ENCODE peak calls at places on chromosomes 6 and 20, in six cellular contexts. V is upper lobe of left lung, C is spleen, H is GM23338, E is HepG2, D is H1. P is an unnamed sample.

GRCh38 chr6:35737413-35738211 is 780 bp downstream of the ARMC12 start:
- DNase-seq in V (no peak), C (peak), H (peak), E (peak), D (no peak), P (peak)

GRCh38 chr6:109456710-109457595 is 1.4 kb upstream of the MICAL1 start:
- DNase-seq in V (peak), C (no peak), H (peak), E (no peak), D (no peak), P (no peak)

GRCh38 chr6:119156742-119157494 is 78.5 kb upstream of the FAM184A start:
- DNase-seq in V (no peak), C (no peak), H (no peak), E (no peak), D (no peak), P (no peak)

GRCh38 chr6:137867685-137868509 is 838 bp downstream of the TNFAIP3 start:
- DNase-seq in V (peak), C (peak), H (peak), E (no peak), D (no peak), P (no peak)

GRCh38 chr6:16271415-16271814 is 33.0 kb downstream of the GMPR start:
- DNase-seq in V (no peak), C (no peak), H (no peak), E (no peak), D (no peak), P (no peak)

GRCh38 chr6:82032444-82032843 is 215.1 kb downstream of the IBTK start:
- DNase-seq in V (no peak), C (no peak), H (no peak), E (no peak), D (no peak), P (no peak)

GRCh38 chr6:34246563-34247391 is 2.0 kb downstream of the SMIM29 start:
- DNase-seq in V (no peak), C (peak), H (peak), E (peak), D (no peak), P (peak)

GRCh38 chr6:41156771-41157170 is 2.6 kb upstream of the TREML1 start:
- DNase-seq in V (no peak), C (no peak), H (no peak), E (no peak), D (no peak), P (no peak)

GRCh38 chr20:6769953-6770831 is 2.7 kb downstream of the BMP2 start:
- DNase-seq in V (peak), C (peak), H (peak), E (no peak), D (no peak), P (no peak)

GRCh38 chr6:5764401-5764955 is 242.2 kb downstream of the NRN1 start:
- DNase-seq in V (no peak), C (no peak), H (no peak), E (no peak), D (no peak), P (peak)

GRCh38 chr6:32774428-32774827 is 11.1 kb upstream of the HLA-DQB2 start:
- DNase-seq in V (no peak), C (no peak), H (no peak), E (no peak), D (no peak), P (no peak)

GRCh38 chr6:47094351-47094925 is 52.3 kb upstream of the ADGRF1 start:
- DNase-seq in V (no peak), C (no peak), H (peak), E (peak), D (no peak), P (no peak)

GRCh38 chr6:19789100-19789805 is 47.9 kb upstream of the ID4 start:
- DNase-seq in V (no peak), C (no peak), H (peak), E (no peak), D (no peak), P (no peak)

GRCh38 chr6:25993038-25993684 is 30.6 kb downstream of the TRIM38 start:
- DNase-seq in V (no peak), C (no peak), H (no peak), E (no peak), D (no peak), P (no peak)

GRCh38 chr6:31578461-31579118 is 3.2 kb downstream of the TNF start:
- DNase-seq in V (no peak), C (peak), H (peak), E (no peak), D (peak), P (no peak)

GRCh38 chr6:29651413-29652197 is 5.3 kb upstream of the MOG start:
- DNase-seq in V (no peak), C (no peak), H (peak), E (peak), D (no peak), P (no peak)

GRCh38 chr6:157758516-157759023 is 64.5 kb upstream of the SNX9 start:
- DNase-seq in V (no peak), C (no peak), H (no peak), E (no peak), D (no peak), P (no peak)

GRCh38 chr6:157755032-157755751 is 67.9 kb upstream of the SNX9 start:
- DNase-seq in V (no peak), C (no peak), H (no peak), E (no peak), D (no peak), P (no peak)

GRCh38 chr6:157757430-157758403 is 65.3 kb upstream of the SNX9 start:
- DNase-seq in V (no peak), C (no peak), H (no peak), E (no peak), D (no peak), P (no peak)

GRCh38 chr6:157755752-157756411 is 67.2 kb upstream of the SNX9 start:
- DNase-seq in V (no peak), C (no peak), H (no peak), E (no peak), D (no peak), P (no peak)

GRCh38 chr6:157756708-157757429 is 66.2 kb upstream of the SNX9 start:
- DNase-seq in V (peak), C (peak), H (peak), E (peak), D (peak), P (no peak)
- TF ChIP-seq POLR2AphosphoS5 in V (no peak), C (peak), H (no peak), E (no peak), D (no peak), P (no peak)

GRCh38 chr20:62237772-62238568 is at the start of gene OSBPL2:
- DNase-seq in V (peak), C (peak), H (peak), E (peak), D (peak), P (peak)

GRCh38 chr20:62235777-62236157 is 2.6 kb upstream of the OSBPL2 start:
- DNase-seq in V (no peak), C (no peak), H (no peak), E (no peak), D (no peak), P (no peak)

GRCh38 chr20:62236200-62236599 is 2.1 kb upstream of the OSBPL2 start:
- DNase-seq in V (no peak), C (no peak), H (no peak), E (no peak), D (no peak), P (no peak)

GRCh38 chr20:62236997-62237771 is 1.1 kb upstream of the OSBPL2 start:
- DNase-seq in V (no peak), C (no peak), H (no peak), E (peak), D (no peak), P (no peak)

GRCh38 chr20:62236674-62236996 is 1.7 kb upstream of the OSBPL2 start:
- DNase-seq in V (no peak), C (no peak), H (peak), E (peak), D (no peak), P (no peak)
- TF ChIP-seq POLR2AphosphoS5 in V (no peak), C (no peak), H (no peak), E (no peak), D (no peak), P (no peak)

GRCh38 chr6:144219056-144219685 is 66.0 kb upstream of the UTRN start:
- DNase-seq in V (no peak), C (no peak), H (peak), E (peak), D (no peak), P (no peak)

GRCh38 chr6:144217264-144217663 is 66.9 kb downstream of the STX11 start:
- DNase-seq in V (no peak), C (no peak), H (no peak), E (peak), D (no peak), P (no peak)

GRCh38 chr6:144215932-144216667 is 65.8 kb downstream of the STX11 start:
- DNase-seq in V (peak), C (peak), H (peak), E (peak), D (peak), P (peak)

GRCh38 chr6:144216668-144217218 is 66.4 kb downstream of the STX11 start:
- DNase-seq in V (no peak), C (peak), H (peak), E (no peak), D (no peak), P (peak)

DNA sequence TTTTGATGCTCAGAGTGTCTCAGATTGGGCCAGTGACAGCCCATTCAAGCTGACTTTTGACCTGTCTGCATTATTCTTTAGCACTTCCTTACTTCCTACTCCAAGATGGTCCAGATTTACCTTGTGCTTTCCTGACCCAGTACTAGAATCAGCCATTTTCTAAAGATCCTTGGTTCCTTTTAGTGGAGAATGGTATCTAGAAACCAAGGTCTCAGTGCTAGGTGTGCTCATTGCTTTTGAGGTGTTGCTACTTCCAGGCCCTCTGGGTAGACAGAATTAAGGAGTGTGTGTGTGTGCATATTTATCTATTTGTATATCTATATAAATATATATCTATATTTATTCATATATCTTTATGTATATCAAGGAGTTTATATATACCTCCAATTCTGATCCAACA is 67.3 kb upstream of the UTRN start:
- DNase-seq in V (no peak), C (no peak), H (no peak), E (no peak), D (no peak), P (no peak)
- TF ChIP-seq POLR2AphosphoS5 in V (no peak), C (no peak), H (no peak), E (no peak), D (no peak), P (no peak)

GRCh38 chr6:27797960-27798359 is 114.2 kb downstream of the OR2B2 start:
- DNase-seq in V (no peak), C (no peak), H (no peak), E (no peak), D (no peak), P (no peak)

GRCh38 chr6:27791182-27791939 is 120.8 kb downstream of the OR2B2 start:
- DNase-seq in V (peak), C (no peak), H (peak), E (peak), D (no peak), P (no peak)

DNA sequence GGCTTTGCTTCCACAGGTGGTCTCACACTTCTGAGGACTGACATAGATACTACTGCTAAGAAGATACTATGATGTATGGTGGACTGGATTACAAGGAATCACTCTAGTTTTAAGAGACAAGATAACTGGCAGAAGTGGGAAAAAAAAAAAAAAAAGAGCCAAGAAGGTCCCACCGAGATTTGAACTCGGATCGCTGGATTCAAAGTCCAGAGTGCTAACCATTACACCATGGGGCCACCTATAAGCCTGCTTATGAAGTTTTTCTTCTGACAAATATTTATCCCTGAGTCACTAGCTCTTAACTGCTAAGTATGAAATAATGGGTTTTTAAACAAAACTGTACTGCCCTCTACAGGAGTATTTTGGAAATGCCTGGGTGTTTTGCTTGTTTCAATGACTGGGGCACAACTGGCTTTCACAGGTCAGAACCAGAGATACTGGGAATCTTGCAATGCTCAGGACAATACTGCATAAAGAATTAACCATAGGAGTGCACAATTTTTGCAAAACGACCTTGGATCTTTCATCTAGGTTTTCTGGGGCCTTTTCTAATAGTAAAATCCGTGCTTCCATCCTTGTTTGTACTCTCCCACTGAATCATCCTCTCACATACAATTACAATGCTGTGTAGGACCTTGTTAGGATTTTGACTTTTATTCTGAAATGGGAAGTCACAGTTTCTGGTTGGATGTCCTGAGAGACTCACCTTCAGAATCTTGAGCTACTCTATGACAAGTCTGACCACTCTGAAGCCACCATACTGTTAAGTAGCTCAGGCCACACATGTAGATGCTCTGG is 116.3 kb downstream of the OR2B2 start:
- DNase-seq in V (peak), C (no peak), H (peak), E (peak), D (no peak), P (no peak)
- TF ChIP-seq POLR2AphosphoS5 in V (no peak), C (no peak), H (no peak), E (no peak), D (no peak), P (no peak)

GRCh38 chr6:136208783-136209182 is 41.3 kb downstream of the MTFR2 start:
- DNase-seq in V (no peak), C (no peak), H (peak), E (no peak), D (no peak), P (no peak)

GRCh38 chr6:136210450-136211165 is 39.5 kb downstream of the MTFR2 start:
- DNase-seq in V (no peak), C (no peak), H (no peak), E (no peak), D (no peak), P (no peak)

GRCh38 chr6:136213853-136214252 is 36.3 kb downstream of the MTFR2 start:
- DNase-seq in V (no peak), C (no peak), H (no peak), E (no peak), D (no peak), P (no peak)

GRCh38 chr6:136212616-136213396 is 37.3 kb downstream of the MTFR2 start:
- DNase-seq in V (no peak), C (no peak), H (no peak), E (no peak), D (no peak), P (no peak)

GRCh38 chr6:136209496-136209895 is 40.6 kb downstream of the MTFR2 start:
- DNase-seq in V (no peak), C (no peak), H (no peak), E (no peak), D (no peak), P (no peak)
- TF ChIP-seq POLR2AphosphoS5 in V (no peak), C (no peak), H (no peak), E (no peak), D (no peak), P (no peak)

DNA sequence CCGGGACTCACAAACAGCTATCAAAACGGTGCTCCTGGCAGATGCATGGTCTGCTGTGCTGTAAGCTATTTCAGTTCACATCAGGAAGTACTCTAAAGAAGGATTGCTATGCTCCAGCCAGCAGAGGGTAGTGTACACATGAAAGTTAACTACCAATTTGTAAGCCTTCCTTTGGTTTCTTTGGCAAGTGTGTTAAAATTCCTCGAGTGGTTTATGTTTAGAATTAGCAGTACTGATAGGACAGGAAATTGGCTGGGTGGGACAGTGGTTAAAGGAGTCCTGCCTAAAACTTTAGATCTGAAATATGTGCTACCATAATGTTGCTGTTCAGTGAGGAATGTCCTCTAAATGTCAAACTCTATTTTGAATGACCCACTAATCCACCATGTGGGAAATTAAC is 47.4 kb downstream of the TRMT11 start:
- DNase-seq in V (peak), C (no peak), H (peak), E (peak), D (no peak), P (no peak)
- TF ChIP-seq POLR2AphosphoS5 in V (no peak), C (no peak), H (no peak), E (no peak), D (no peak), P (no peak)

GRCh38 chr6:4225207-4225872 is 90.0 kb upstream of the ECI2 start:
- DNase-seq in V (no peak), C (no peak), H (peak), E (peak), D (no peak), P (no peak)

GRCh38 chr6:4220619-4221018 is 85.2 kb upstream of the ECI2 start:
- DNase-seq in V (no peak), C (no peak), H (no peak), E (no peak), D (no peak), P (no peak)

GRCh38 chr6:4224082-4224978 is 89.0 kb upstream of the ECI2 start:
- DNase-seq in V (no peak), C (no peak), H (no peak), E (no peak), D (no peak), P (no peak)
- TF ChIP-seq POLR2AphosphoS5 in V (no peak), C (no peak), H (no peak), E (no peak), D (no peak), P (no peak)

GRCh38 chr6:157761926-157762325 is 61.1 kb upstream of the SNX9 start:
- DNase-seq in V (no peak), C (no peak), H (no peak), E (no peak), D (no peak), P (no peak)

GRCh38 chr6:157760137-157760536 is 62.9 kb upstream of the SNX9 start:
- DNase-seq in V (no peak), C (no peak), H (no peak), E (no peak), D (no peak), P (no peak)

GRCh38 chr6:157759028-157759427 is 64.0 kb upstream of the SNX9 start:
- DNase-seq in V (no peak), C (no peak), H (no peak), E (no peak), D (no peak), P (no peak)

GRCh38 chr6:157761331-157761921 is 61.6 kb upstream of the SNX9 start:
- DNase-seq in V (no peak), C (no peak), H (no peak), E (no peak), D (no peak), P (no peak)

GRCh38 chr6:157760589-157761330 is 62.3 kb upstream of the SNX9 start:
- DNase-seq in V (no peak), C (no peak), H (no peak), E (no peak), D (no peak), P (no peak)
- TF ChIP-seq POLR2AphosphoS5 in V (no peak), C (no peak), H (no peak), E (no peak), D (no peak), P (no peak)

GRCh38 chr20:44180814-44181213 is 6.2 kb downstream of the JPH2 start:
- DNase-seq in V (no peak), C (no peak), H (peak), E (no peak), D (peak), P (no peak)
- TF ChIP-seq POLR2AphosphoS5 in V (no peak), C (no peak), H (no peak), E (no peak), D (no peak), P (no peak)

GRCh38 chr20:57595041-57596030 is 24.9 kb downstream of the ZBP1 start:
- DNase-seq in V (no peak), C (peak), H (no peak), E (no peak), D (no peak), P (no peak)
- TF ChIP-seq POLR2AphosphoS5 in V (no peak), C (no peak), H (no peak), E (no peak), D (no peak), P (no peak)